ENCODE peak calls at places on chromosomes 11 and 22, in seven cellular contexts. One of them, this sample, is unnamed.

GRCh38 chr11:114077482-114078305 is 18.2 kb downstream of the ZBTB16 start:
- DNase-seq in tibial nerve: no peak
- DNase-seq in endothelial cell: no peak
- DNase-seq in HFF-Myc: no peak
- DNase-seq in lower leg skin: no peak
- DNase-seq in kidney: no peak
- DNase-seq in RWPE1: no peak
- DNase-seq in this sample: peak; percentile 18

GRCh38 chr11:36258730-36259360 is 30.4 kb downstream of the COMMD9 start:
- DNase-seq in tibial nerve: peak; percentile 19
- DNase-seq in endothelial cell: peak; percentile 75
- DNase-seq in HFF-Myc: peak; percentile 33
- DNase-seq in lower leg skin: peak; percentile 29
- DNase-seq in kidney: no peak
- DNase-seq in RWPE1: peak; percentile 24
- DNase-seq in this sample: no peak

GRCh38 chr22:28604961-28605360 is 74.7 kb downstream of the TTC28 start:
- DNase-seq in tibial nerve: no peak
- DNase-seq in endothelial cell: no peak
- DNase-seq in HFF-Myc: no peak
- DNase-seq in lower leg skin: no peak
- DNase-seq in kidney: no peak
- DNase-seq in RWPE1: no peak
- DNase-seq in this sample: no peak

GRCh38 chr11:96388891-96389603 is 665 bp downstream of the CCDC82 start:
- DNase-seq in tibial nerve: no peak
- DNase-seq in endothelial cell: peak; percentile 68
- DNase-seq in HFF-Myc: no peak
- DNase-seq in lower leg skin: no peak
- DNase-seq in kidney: no peak
- DNase-seq in RWPE1: peak; percentile 44
- DNase-seq in this sample: no peak

GRCh38 chr22:37768273-37768672 is 39.5 kb upstream of the GCAT start:
- DNase-seq in tibial nerve: no peak
- DNase-seq in endothelial cell: no peak
- DNase-seq in HFF-Myc: no peak
- DNase-seq in lower leg skin: no peak
- DNase-seq in kidney: no peak
- DNase-seq in RWPE1: no peak
- DNase-seq in this sample: no peak

GRCh38 chr22:19810381-19811141 is 44.1 kb downstream of the GNB1L start:
- DNase-seq in tibial nerve: peak; percentile 6
- DNase-seq in endothelial cell: peak; percentile 1
- DNase-seq in HFF-Myc: peak; percentile 37
- DNase-seq in lower leg skin: no peak
- DNase-seq in kidney: peak; percentile 76
- DNase-seq in RWPE1: no peak
- DNase-seq in this sample: no peak

GRCh38 chr22:20425821-20426615 is 11.6 kb downstream of the SCARF2 start:
- DNase-seq in tibial nerve: no peak
- DNase-seq in endothelial cell: no peak
- DNase-seq in HFF-Myc: no peak
- DNase-seq in lower leg skin: no peak
- DNase-seq in kidney: peak; percentile 70
- DNase-seq in RWPE1: no peak
- DNase-seq in this sample: no peak

GRCh38 chr22:23383491-23384450 is 196.3 kb downstream of the IGLL1 start:
- DNase-seq in tibial nerve: no peak
- DNase-seq in endothelial cell: no peak
- DNase-seq in HFF-Myc: no peak
- DNase-seq in lower leg skin: no peak
- DNase-seq in kidney: peak; percentile 77
- DNase-seq in RWPE1: no peak
- DNase-seq in this sample: no peak

GRCh38 chr11:62540804-62541671 is 5.6 kb downstream of the AHNAK start:
- DNase-seq in tibial nerve: no peak
- DNase-seq in endothelial cell: no peak
- DNase-seq in HFF-Myc: no peak
- DNase-seq in lower leg skin: no peak
- DNase-seq in kidney: no peak
- DNase-seq in RWPE1: no peak
- DNase-seq in this sample: no peak

GRCh38 chr11:69587454-69588081 is 53.4 kb upstream of the CCND1 start:
- DNase-seq in tibial nerve: no peak
- DNase-seq in endothelial cell: no peak
- DNase-seq in HFF-Myc: peak; percentile 59
- DNase-seq in lower leg skin: no peak
- DNase-seq in kidney: no peak
- DNase-seq in RWPE1: peak; percentile 80
- DNase-seq in this sample: no peak

GRCh38 chr22:26477341-26477731 is 6.2 kb downstream of the HPS4 start:
- DNase-seq in tibial nerve: no peak
- DNase-seq in endothelial cell: no peak
- DNase-seq in HFF-Myc: no peak
- DNase-seq in lower leg skin: no peak
- DNase-seq in kidney: no peak
- DNase-seq in RWPE1: no peak
- DNase-seq in this sample: no peak

GRCh38 chr11:110056956-110057355 is 36.2 kb upstream of the ZC3H12C start:
- DNase-seq in tibial nerve: no peak
- DNase-seq in endothelial cell: no peak
- DNase-seq in HFF-Myc: no peak
- DNase-seq in lower leg skin: no peak
- DNase-seq in kidney: no peak
- DNase-seq in RWPE1: no peak
- DNase-seq in this sample: no peak

GRCh38 chr11:44290206-44290605 is 19.7 kb downstream of the ALX4 start:
- DNase-seq in tibial nerve: no peak
- DNase-seq in endothelial cell: no peak
- DNase-seq in HFF-Myc: no peak
- DNase-seq in lower leg skin: no peak
- DNase-seq in kidney: no peak
- DNase-seq in RWPE1: peak; percentile 61
- DNase-seq in this sample: no peak

GRCh38 chr11:2761131-2762030 is 61.6 kb upstream of the KCNQ1OT1 start:
- DNase-seq in tibial nerve: peak; percentile 6
- DNase-seq in endothelial cell: peak; percentile 2
- DNase-seq in HFF-Myc: no peak
- DNase-seq in lower leg skin: peak; percentile 10
- DNase-seq in kidney: peak; percentile 72
- DNase-seq in RWPE1: no peak
- DNase-seq in this sample: peak; percentile 8

GRCh38 chr11:14634813-14635212 is 8.8 kb upstream of the PDE3B start:
- DNase-seq in tibial nerve: no peak
- DNase-seq in endothelial cell: no peak
- DNase-seq in HFF-Myc: no peak
- DNase-seq in lower leg skin: no peak
- DNase-seq in kidney: no peak
- DNase-seq in RWPE1: no peak
- DNase-seq in this sample: no peak

GRCh38 chr22:35044607-35045390 is 21.2 kb upstream of the ISX start:
- DNase-seq in tibial nerve: no peak
- DNase-seq in endothelial cell: no peak
- DNase-seq in HFF-Myc: no peak
- DNase-seq in lower leg skin: no peak
- DNase-seq in kidney: no peak
- DNase-seq in RWPE1: no peak
- DNase-seq in this sample: no peak

GRCh38 chr22:38450234-38450797 is 4.7 kb downstream of the KCNJ4 start:
- DNase-seq in tibial nerve: no peak
- DNase-seq in endothelial cell: no peak
- DNase-seq in HFF-Myc: no peak
- DNase-seq in lower leg skin: no peak
- DNase-seq in kidney: no peak
- DNase-seq in RWPE1: no peak
- DNase-seq in this sample: no peak

GRCh38 chr11:129922674-129923073 is 27.3 kb upstream of the NFRKB start:
- DNase-seq in tibial nerve: no peak
- DNase-seq in endothelial cell: no peak
- DNase-seq in HFF-Myc: no peak
- DNase-seq in lower leg skin: no peak
- DNase-seq in kidney: no peak
- DNase-seq in RWPE1: no peak
- DNase-seq in this sample: no peak

GRCh38 chr11:133957926-133958325 is 1.2 kb upstream of the IGSF9B start:
- DNase-seq in tibial nerve: no peak
- DNase-seq in endothelial cell: no peak
- DNase-seq in HFF-Myc: no peak
- DNase-seq in lower leg skin: no peak
- DNase-seq in kidney: no peak
- DNase-seq in RWPE1: no peak
- DNase-seq in this sample: no peak

GRCh38 chr11:8642226-8642625 is 40.2 kb downstream of the TRIM66 start:
- DNase-seq in tibial nerve: no peak
- DNase-seq in endothelial cell: no peak
- DNase-seq in HFF-Myc: no peak
- DNase-seq in lower leg skin: no peak
- DNase-seq in kidney: no peak
- DNase-seq in RWPE1: no peak
- DNase-seq in this sample: no peak

GRCh38 chr11:116721983-116722382 is 50.8 kb downstream of the BUD13 start:
- DNase-seq in tibial nerve: no peak
- DNase-seq in endothelial cell: no peak
- DNase-seq in HFF-Myc: no peak
- DNase-seq in lower leg skin: no peak
- DNase-seq in kidney: peak; percentile 11
- DNase-seq in RWPE1: no peak
- DNase-seq in this sample: no peak

GRCh38 chr11:57778318-57779037 is 16.9 kb downstream of the CTNND1 start:
- DNase-seq in tibial nerve: peak; percentile 86
- DNase-seq in endothelial cell: peak; percentile 76
- DNase-seq in HFF-Myc: peak; percentile 98
- DNase-seq in lower leg skin: peak; percentile 74
- DNase-seq in kidney: peak; percentile 97
- DNase-seq in RWPE1: peak; percentile 91
- DNase-seq in this sample: no peak

GRCh38 chr11:126891556-126892217 is 108.9 kb downstream of the KIRREL3 start:
- DNase-seq in tibial nerve: no peak
- DNase-seq in endothelial cell: no peak
- DNase-seq in HFF-Myc: no peak
- DNase-seq in lower leg skin: no peak
- DNase-seq in kidney: no peak
- DNase-seq in RWPE1: no peak
- DNase-seq in this sample: no peak

GRCh38 chr11:67054851-67055523 is 1.7 kb upstream of the RHOD start:
- DNase-seq in tibial nerve: no peak
- DNase-seq in endothelial cell: no peak
- DNase-seq in HFF-Myc: no peak
- DNase-seq in lower leg skin: peak; percentile 57
- DNase-seq in kidney: no peak
- DNase-seq in RWPE1: peak; percentile 96
- DNase-seq in this sample: no peak

GRCh38 chr11:96538104-96538503 is 148.3 kb downstream of the JRKL start:
- DNase-seq in tibial nerve: no peak
- DNase-seq in endothelial cell: no peak
- DNase-seq in HFF-Myc: no peak
- DNase-seq in lower leg skin: no peak
- DNase-seq in kidney: no peak
- DNase-seq in RWPE1: no peak
- DNase-seq in this sample: no peak

GRCh38 chr11:119380816-119381185 is 689 bp downstream of the USP2 start:
- DNase-seq in tibial nerve: no peak
- DNase-seq in endothelial cell: no peak
- DNase-seq in HFF-Myc: no peak
- DNase-seq in lower leg skin: peak; percentile 15
- DNase-seq in kidney: no peak
- DNase-seq in RWPE1: no peak
- DNase-seq in this sample: no peak

GRCh38 chr22:40594346-40594745 is 42.2 kb downstream of the MRTFA start:
- DNase-seq in tibial nerve: no peak
- DNase-seq in endothelial cell: no peak
- DNase-seq in HFF-Myc: no peak
- DNase-seq in lower leg skin: no peak
- DNase-seq in kidney: no peak
- DNase-seq in RWPE1: no peak
- DNase-seq in this sample: no peak

GRCh38 chr22:45554040-45554406 is 51.3 kb downstream of the FBLN1 start:
- DNase-seq in tibial nerve: no peak
- DNase-seq in endothelial cell: no peak
- DNase-seq in HFF-Myc: no peak
- DNase-seq in lower leg skin: no peak
- DNase-seq in kidney: peak; percentile 77
- DNase-seq in RWPE1: peak; percentile 9
- DNase-seq in this sample: no peak
- TF ChIP-seq CTCF in tibial nerve: no peak
- TF ChIP-seq CTCF in endothelial cell: peak; percentile 8
- TF ChIP-seq CTCF in HFF-Myc: no peak
- TF ChIP-seq CTCF in lower leg skin: no peak
- TF ChIP-seq CTCF in kidney: no peak
- TF ChIP-seq CTCF in RWPE1: peak; percentile 47
- TF ChIP-seq CTCF in this sample: peak; percentile 4

GRCh38 chr11:78000193-78000592 is 5.7 kb upstream of the INTS4 start:
- DNase-seq in tibial nerve: no peak
- DNase-seq in endothelial cell: peak; percentile 46
- DNase-seq in HFF-Myc: peak; percentile 30
- DNase-seq in lower leg skin: no peak
- DNase-seq in kidney: no peak
- DNase-seq in RWPE1: peak; percentile 51
- DNase-seq in this sample: no peak
- TF ChIP-seq CTCF in tibial nerve: peak; percentile 54
- TF ChIP-seq CTCF in endothelial cell: peak; percentile 73
- TF ChIP-seq CTCF in HFF-Myc: peak; percentile 68
- TF ChIP-seq CTCF in lower leg skin: no peak
- TF ChIP-seq CTCF in kidney: peak; percentile 51
- TF ChIP-seq CTCF in RWPE1: peak; percentile 71
- TF ChIP-seq CTCF in this sample: peak; percentile 53

GRCh38 chr11:94997437-94997836 is 23.9 kb downstream of the KDM4D start:
- DNase-seq in tibial nerve: no peak
- DNase-seq in endothelial cell: no peak
- DNase-seq in HFF-Myc: no peak
- DNase-seq in lower leg skin: no peak
- DNase-seq in kidney: no peak
- DNase-seq in RWPE1: no peak
- DNase-seq in this sample: no peak
- TF ChIP-seq CTCF in tibial nerve: no peak
- TF ChIP-seq CTCF in endothelial cell: peak; percentile 12
- TF ChIP-seq CTCF in HFF-Myc: peak; percentile 26
- TF ChIP-seq CTCF in lower leg skin: no peak
- TF ChIP-seq CTCF in kidney: no peak
- TF ChIP-seq CTCF in RWPE1: no peak
- TF ChIP-seq CTCF in this sample: no peak

DNA sequence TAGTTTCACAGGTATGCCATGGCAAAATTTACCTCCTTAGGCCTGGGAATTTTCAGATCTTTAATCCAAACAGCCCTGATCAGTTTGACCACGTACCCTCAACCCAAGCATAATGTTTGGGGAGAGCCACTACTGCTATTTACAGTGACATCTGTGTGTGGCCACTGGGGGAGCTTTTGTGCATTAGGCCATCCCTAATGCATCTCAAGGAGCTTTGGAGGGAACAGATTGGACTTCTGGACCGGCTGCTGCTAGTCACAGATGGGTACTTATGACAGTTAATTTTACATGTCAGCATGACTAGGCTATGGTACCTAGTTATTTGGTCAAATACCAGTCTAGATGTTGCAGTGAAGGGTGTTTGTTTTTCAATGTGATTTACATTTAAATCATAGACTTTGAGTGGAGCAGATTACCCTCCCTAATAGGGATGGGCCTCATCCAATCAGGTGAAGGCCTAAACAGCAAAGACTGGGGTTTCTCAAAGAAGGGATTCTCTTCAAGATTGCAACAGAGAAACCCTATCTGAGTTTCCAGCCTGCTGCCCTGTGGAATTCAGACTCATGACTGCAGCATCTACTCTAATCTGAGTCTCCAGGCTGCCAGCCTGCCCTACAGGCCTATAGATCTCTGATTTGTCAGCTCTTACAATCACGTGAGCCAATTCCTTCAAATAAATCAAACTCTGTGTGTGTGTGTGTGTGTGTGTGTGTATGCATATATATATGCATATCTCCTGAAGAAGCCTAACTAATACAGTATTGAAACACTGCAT is 37.9 kb upstream of the GALNT18 start:
- DNase-seq in tibial nerve: no peak
- DNase-seq in endothelial cell: no peak
- DNase-seq in HFF-Myc: no peak
- DNase-seq in lower leg skin: no peak
- DNase-seq in kidney: no peak
- DNase-seq in RWPE1: no peak
- DNase-seq in this sample: no peak
- TF ChIP-seq CTCF in tibial nerve: no peak
- TF ChIP-seq CTCF in endothelial cell: no peak
- TF ChIP-seq CTCF in HFF-Myc: peak; percentile 19
- TF ChIP-seq CTCF in lower leg skin: no peak
- TF ChIP-seq CTCF in kidney: no peak
- TF ChIP-seq CTCF in RWPE1: no peak
- TF ChIP-seq CTCF in this sample: no peak

This sample was measured in natural killer cell.